ENCODE peak calls at places on chromosomes 5 and 9, in four cellular contexts. K, N, R and E are unnamed samples.

GRCh38 chr5:120767171-120767820 is 303.2 kb downstream of the PRR16 start:
- DNase-seq in R (no peak), K (no peak), N (no peak), E (no peak)

GRCh38 chr9:21680590-21680989 is 121.8 kb upstream of the MTAP start:
- DNase-seq in N (no peak), K (no peak), R (no peak), E (no peak)

GRCh38 chr9:120729796-120730195 is 15.5 kb upstream of the MEGF9 start:
- DNase-seq in N (peak; percentile 50), K (peak; percentile 61), R (peak; percentile 72), E (no peak)

GRCh38 chr9:77158772-77159513 is 18.4 kb upstream of the VPS13A start:
- DNase-seq in N (no peak), R (no peak), K (no peak), E (no peak)

GRCh38 chr5:78527054-78527884 is 121.3 kb downstream of the LHFPL2 start:
- DNase-seq in R (no peak), K (no peak), N (peak; percentile 72), E (no peak)

GRCh38 chr5:147576646-147577535 is 67.0 kb upstream of the DPYSL3 start:
- DNase-seq in R (no peak), N (peak; percentile 8), K (peak; percentile 80), E (peak; percentile 54)

GRCh38 chr9:78963911-78964310 is 607.9 kb upstream of the TLE4 start:
- DNase-seq in N (no peak), K (no peak), R (no peak), E (no peak)

GRCh38 chr5:68315679-68316271 is 100.2 kb downstream of the PIK3R1 start:
- DNase-seq in R (no peak), K (peak; percentile 10), N (no peak), E (no peak)

GRCh38 chr9:129211686-129212085 is 33.6 kb upstream of the IER5L start:
- DNase-seq in K (no peak), R (no peak), N (no peak), E (no peak)

GRCh38 chr5:75340714-75341478 is 3.9 kb downstream of the HMGCR start:
- DNase-seq in K (no peak), N (no peak), R (no peak), E (no peak)

GRCh38 chr9:74543145-74543544 is 46.0 kb downstream of the RORB start:
- DNase-seq in K (no peak), R (no peak), N (no peak), E (no peak)

DNA sequence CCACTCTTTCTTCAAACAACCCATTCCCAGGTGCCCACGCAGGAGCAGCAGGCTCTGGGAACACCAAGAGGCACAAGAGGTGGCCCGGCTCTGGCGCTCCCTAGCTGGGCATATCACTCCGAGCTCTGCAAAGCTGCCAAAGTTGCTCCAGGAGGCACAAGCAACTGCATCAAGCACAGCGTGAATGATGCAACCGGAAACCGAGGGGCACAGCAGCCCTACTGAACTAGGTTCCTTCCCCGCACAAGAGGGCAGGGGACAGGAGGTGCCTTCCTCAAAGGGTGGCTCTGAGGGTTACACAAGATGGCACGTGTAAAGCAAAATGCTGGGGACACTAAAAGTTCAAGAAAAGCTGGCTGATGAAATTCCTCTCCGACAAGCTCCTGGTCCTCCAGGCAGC is 23.0 kb downstream of the PSMB7 start:
- DNase-seq in K (no peak), N (no peak), R (no peak), E (no peak)
- TF ChIP-seq SP1 in K (no peak), N (no peak), R (no peak), E (no peak)

DNA sequence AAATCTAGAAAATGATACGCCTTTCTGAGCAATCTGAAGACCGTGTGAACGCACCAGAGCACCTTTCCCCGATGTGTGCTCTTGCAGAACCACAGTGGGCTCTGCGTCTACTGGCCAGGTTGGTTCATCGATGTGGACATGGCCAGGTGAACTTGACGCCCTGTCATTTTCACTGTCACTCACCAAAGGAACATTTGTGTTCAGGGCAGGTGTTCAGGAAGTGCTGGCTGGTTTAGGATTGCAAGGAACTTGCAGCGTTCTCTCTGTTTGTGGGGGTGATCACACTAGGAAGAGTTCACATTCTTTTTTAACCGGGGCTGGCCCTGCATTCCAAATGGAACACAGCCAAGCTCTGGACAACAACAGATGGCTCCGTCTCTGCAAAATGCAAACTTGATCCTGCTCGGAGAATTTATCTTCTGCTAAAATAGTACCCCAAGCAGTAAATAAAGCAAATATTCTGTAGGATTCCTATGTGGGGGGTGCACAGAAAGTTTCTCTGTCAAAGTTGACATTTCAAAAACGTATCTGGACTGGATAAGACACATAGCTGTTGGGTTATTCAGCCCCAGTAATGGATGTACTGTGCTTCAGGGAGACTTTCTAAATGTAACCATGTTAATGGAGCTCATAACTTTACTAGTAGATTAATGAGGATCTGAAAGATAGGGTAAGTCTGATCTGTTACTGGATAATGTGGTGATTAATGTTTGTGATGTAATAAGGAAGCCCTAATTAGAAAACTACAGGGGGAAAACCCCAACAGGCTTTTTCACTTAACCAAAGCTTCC is 45.7 kb upstream of the FANCC start:
- DNase-seq in K (no peak), R (no peak), N (no peak), E (no peak)
- TF ChIP-seq ELF4 in K (no peak), R (no peak), N (no peak), E (no peak)

DNA sequence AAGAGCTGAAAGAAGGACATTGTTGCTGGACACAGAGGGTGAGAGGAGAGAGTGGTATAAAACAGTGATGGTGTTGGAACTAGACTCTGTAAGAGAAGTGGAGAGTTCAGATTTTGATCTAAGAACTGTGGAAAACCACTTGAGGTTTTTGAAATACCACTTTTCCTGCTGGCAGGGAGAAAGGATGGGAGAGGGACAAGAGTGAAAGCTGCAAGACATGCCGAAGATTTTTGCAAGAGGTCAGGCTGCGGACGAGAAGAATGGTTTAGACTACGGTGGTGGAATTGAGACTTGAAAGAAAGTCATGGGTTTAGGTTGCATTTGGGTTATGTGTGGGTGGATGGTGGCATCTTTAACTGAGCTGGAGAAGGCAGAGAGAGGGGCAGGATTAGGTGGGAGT is 202.2 kb upstream of the RPS23 start:
- DNase-seq in N (no peak), R (no peak), K (no peak), E (no peak)
- TF ChIP-seq SP1 in N (no peak), R (no peak), K (no peak), E (no peak)

GRCh38 chr5:144088211-144088965 is 82.1 kb downstream of the YIPF5 start:
- DNase-seq in K (no peak), N (no peak), R (no peak), E (no peak)

GRCh38 chr5:144086295-144086694 is 84.2 kb downstream of the YIPF5 start:
- DNase-seq in N (no peak), R (no peak), K (no peak), E (no peak)

GRCh38 chr5:144084971-144085370 is 85.5 kb downstream of the YIPF5 start:
- DNase-seq in N (no peak), K (no peak), R (no peak), E (no peak)

GRCh38 chr5:144085381-144085780 is 85.1 kb downstream of the YIPF5 start:
- DNase-seq in K (no peak), R (no peak), N (no peak), E (no peak)

GRCh38 chr5:144087576-144087975 is 82.9 kb downstream of the YIPF5 start:
- DNase-seq in N (no peak), R (no peak), K (no peak), E (no peak)
- TF ChIP-seq ELF4 in N (no peak), R (no peak), K (no peak), E (no peak)

DNA sequence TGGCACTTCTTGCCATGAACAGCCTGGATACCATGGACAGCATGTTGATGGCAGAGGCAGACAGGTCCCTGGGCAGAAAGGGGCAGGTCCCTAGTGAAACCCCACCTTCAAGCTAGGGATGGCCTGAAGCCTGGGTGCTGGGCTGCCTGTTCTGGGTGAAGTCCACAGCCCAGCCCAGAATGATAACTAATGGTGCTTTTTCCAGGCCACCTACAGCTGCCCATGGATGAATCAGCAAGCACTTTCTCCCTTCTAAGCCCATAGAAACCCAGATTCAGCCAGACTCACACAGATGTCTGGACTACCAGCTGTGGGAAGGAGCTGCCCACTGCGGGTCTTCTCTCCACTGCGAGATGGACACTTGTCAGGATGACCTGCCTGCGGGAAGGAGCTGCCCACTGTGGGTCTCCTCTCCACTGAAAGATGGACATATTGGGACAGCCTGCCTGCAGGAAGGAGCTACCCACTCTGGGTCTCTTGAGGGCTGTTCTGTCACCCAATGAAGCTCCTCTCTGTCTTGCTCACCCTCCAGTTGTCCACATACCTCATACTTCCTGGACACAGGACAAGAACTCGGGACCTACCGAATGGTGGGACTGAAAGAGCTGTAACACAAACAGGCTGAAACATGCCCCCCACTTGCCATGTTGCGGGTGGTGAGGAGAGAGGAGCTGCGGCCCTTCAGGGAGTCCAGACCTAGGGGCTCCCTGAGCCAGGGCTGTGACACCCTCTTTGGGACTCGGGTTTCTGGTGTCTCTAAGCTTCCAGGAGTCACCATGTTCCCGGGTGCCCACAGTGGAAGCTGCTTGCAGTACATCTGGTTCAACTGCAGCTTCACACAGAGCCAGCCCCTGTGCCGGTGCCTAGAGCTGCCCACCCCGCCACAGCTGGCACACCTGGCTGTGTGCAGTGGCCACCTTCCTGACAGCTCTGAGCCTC is 60.7 kb upstream of the SYNPO start:
- DNase-seq in K (no peak), N (no peak), R (no peak), E (no peak)
- TF ChIP-seq SP1 in K (no peak), N (no peak), R (no peak), E (no peak)

GRCh38 chr9:124628741-124629140 is 121.5 kb upstream of the NR5A1 start:
- DNase-seq in K (no peak), N (no peak), R (no peak), E (no peak)

GRCh38 chr9:124629600-124629999 is 122.4 kb upstream of the NR5A1 start:
- DNase-seq in K (no peak), R (no peak), N (no peak), E (no peak)

GRCh38 chr9:124635285-124635684 is 128.1 kb upstream of the NR5A1 start:
- DNase-seq in R (no peak), N (no peak), K (no peak), E (no peak)

DNA sequence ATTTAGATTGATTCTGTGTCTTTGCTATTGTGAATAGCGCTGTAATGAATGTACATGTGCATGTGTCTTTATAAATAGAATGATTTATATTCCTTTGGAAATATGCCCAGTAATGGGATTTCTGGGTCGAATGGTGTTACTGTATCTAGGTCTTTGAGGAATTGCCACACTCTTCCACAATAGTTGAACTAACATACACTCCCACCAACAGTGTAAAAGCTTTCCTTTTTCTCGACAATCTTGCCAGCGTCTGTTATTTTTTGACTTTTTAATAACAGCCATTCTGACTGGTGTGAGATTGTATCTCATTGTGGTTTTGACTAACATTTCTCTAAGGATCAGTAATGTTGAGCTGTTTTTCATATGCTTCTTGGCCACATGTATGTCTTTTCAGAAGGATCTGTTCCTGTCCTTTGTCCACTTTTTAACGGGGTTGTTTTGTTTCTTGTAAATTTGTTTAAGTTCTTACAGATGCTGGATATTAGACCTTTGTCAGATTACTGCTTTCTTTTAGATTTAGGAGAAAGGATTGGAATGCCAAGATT is 125.0 kb upstream of the NR5A1 start:
- DNase-seq in N (no peak), K (no peak), R (no peak), E (no peak)
- TF ChIP-seq ELF4 in N (no peak), K (no peak), R (no peak), E (no peak)